ENCODE peak calls at places on chromosomes 13 and 19, in ten cellular contexts. I is heart left ventricle, K is body of pancreas, G is esophagus squamous epithelium, V is IMR-90, N is tibial nerve, Z is A549, J is spleen, E is GM12891, X is suprapubic skin. T is an unnamed sample.
A peak's percentile ranks its signal among the peaks of the same experiment; 100 is the strongest.

GRCh38 chr13:95707442-95708389 is 30.8 kb downstream of the DNAJC3 start:
- DNase-seq in X (no peak), E (no peak), V (no peak), K (peak; percentile 13), N (no peak), G (no peak), Z (no peak), J (no peak), I (no peak), T (no peak)

GRCh38 chr19:47186337-47187022 is 44.5 kb downstream of the BBC3 start:
- DNase-seq in G (no peak), V (no peak), J (peak; percentile 80), N (no peak), X (no peak), K (no peak), E (peak; percentile 68), Z (no peak), I (no peak), T (no peak)

GRCh38 chr13:104385409-104385808 is 1319.2 kb upstream of the SLC10A2 start:
- DNase-seq in X (no peak), K (no peak), G (no peak), I (no peak), E (no peak), Z (no peak), J (no peak), V (peak; percentile 56), N (no peak), T (no peak)

GRCh38 chr13:50357136-50357535 is 341.9 kb downstream of the KCNRG start:
- DNase-seq in K (no peak), J (no peak), E (no peak), N (no peak), V (no peak), I (no peak), G (no peak), Z (no peak), X (no peak), T (no peak)

GRCh38 chr19:40445945-40446784 is 2.0 kb upstream of the SERTAD3 start:
- DNase-seq in N (no peak), Z (peak; percentile 73), V (no peak), X (no peak), E (no peak), I (no peak), J (no peak), G (no peak), K (no peak), T (peak; percentile 69)

GRCh38 chr19:47226426-47227346 is 4.3 kb downstream of the BBC3 start:
- DNase-seq in Z (peak; percentile 95), X (peak; percentile 91), E (peak; percentile 58), I (peak; percentile 88), N (peak; percentile 72), V (peak; percentile 67), G (no peak), J (peak; percentile 94), K (peak; percentile 81), T (peak; percentile 92)

GRCh38 chr19:40697007-40697406 is 6.6 kb upstream of the NUMBL start:
- DNase-seq in I (no peak), E (no peak), X (no peak), J (no peak), G (no peak), N (no peak), Z (no peak), V (no peak), K (no peak), T (no peak)

GRCh38 chr19:55443045-55443823 is at the start of gene SHISA7:
- DNase-seq in V (no peak), K (no peak), N (no peak), J (no peak), X (no peak), G (no peak), Z (peak; percentile 72), E (no peak), I (no peak), T (peak; percentile 88)

GRCh38 chr13:30796132-30796832 is 60.9 kb downstream of the ALOX5AP start:
- DNase-seq in V (peak; percentile 62), K (no peak), I (no peak), Z (peak; percentile 37), X (no peak), E (no peak), J (no peak), G (no peak), N (no peak), T (no peak)

GRCh38 chr19:12703056-12703455 is 6.6 kb upstream of the FBXW9 start:
- DNase-seq in E (no peak), X (no peak), G (no peak), V (peak; percentile 43), N (no peak), J (no peak), Z (peak; percentile 66), I (no peak), K (no peak), T (peak; percentile 66)

DNA sequence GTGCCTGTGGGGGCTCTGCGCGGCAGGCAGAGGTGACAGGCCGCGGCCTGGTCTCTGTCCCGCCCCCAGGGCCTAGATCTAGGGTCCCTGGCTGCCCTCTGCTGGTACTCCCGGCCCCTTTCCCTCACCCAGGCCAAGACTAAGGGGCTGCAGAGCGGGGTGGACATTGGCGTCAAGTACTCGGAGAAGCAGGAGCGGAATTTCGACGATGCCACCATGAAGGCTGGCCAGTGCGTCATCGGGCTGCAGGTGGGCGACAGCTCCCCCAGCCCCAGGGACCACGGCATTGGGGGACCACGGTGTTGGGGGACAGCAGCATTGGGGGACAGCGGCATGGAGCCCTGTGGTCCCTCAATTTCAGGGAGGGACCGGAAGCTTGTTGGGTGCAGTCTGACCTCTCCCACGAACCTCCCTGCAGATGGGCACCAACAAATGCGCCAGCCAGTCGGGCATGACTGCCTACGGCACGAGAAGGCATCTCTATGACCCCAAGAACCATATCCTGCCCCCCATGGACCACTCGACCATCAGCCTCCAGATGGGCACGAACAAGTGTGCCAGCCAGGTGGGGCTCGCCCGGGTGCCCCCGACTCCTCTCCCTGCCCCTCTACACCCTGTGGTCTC is 3.8 kb upstream of the ABCA7 start:
- DNase-seq in J (peak; percentile 81), N (no peak), I (no peak), Z (no peak), X (no peak), E (no peak), G (no peak), V (no peak), K (no peak), T (no peak)
- TF ChIP-seq POLR2A in J (no peak), N (no peak), I (no peak), Z (no peak), X (no peak), E (no peak), G (no peak), V (peak; percentile 11), K (no peak), T (no peak)

GRCh38 chr19:3979674-3980352 is 5.5 kb downstream of the EEF2 start:
- DNase-seq in N (no peak), K (no peak), Z (no peak), V (no peak), X (no peak), G (no peak), I (peak; percentile 20), E (no peak), J (no peak), T (no peak)
- TF ChIP-seq POLR2A in N (no peak), K (no peak), Z (no peak), V (no peak), X (no peak), G (no peak), I (no peak), E (no peak), J (no peak), T (no peak)

GRCh38 chr19:10552596-10553053 is 8.9 kb downstream of the ATG4D start:
- DNase-seq in X (no peak), E (no peak), V (no peak), Z (peak; percentile 48), N (no peak), J (no peak), I (no peak), G (no peak), K (no peak), T (peak; percentile 46)
- TF ChIP-seq POLR2A in X (no peak), E (peak; percentile 63), V (no peak), Z (no peak), N (no peak), J (no peak), I (no peak), G (no peak), K (no peak), T (peak; percentile 39)

DNA sequence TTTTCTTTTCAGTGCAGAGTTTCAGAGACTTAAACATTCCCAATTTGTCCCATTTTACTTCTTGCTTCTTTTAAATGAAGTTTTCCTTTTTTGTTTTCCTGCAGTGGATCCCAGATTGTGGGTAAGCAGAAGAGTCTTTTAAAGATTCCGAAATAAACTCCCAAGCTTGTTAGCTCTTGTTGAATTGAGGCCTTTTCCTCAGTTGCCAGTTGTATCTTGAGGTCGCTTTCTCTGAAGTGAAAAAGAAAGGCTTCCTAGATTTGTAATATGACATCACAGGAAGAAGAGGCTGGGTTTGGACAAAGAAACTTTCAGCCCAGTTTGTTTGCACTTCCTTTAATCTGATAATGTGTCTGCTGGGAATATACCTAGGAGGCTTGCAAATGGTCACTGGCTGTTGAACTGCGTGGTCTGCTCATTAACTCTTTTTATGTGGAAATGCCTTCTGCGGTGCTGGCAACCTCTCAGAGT is at the start of gene LPAR6:
- DNase-seq in N (no peak), K (peak; percentile 34), X (no peak), Z (peak; percentile 68), J (no peak), V (peak; percentile 73), E (no peak), I (peak; percentile 28), G (no peak), T (no peak)
- TF ChIP-seq POLR2A in N (peak; percentile 67), K (peak; percentile 71), X (no peak), Z (no peak), J (peak; percentile 90), V (no peak), E (no peak), I (peak; percentile 85), G (peak; percentile 90), T (no peak)

T was measured in erythroblast.